ENCODE peak calls at places on chromosomes 13 and 19, in eight cellular contexts. N is endothelial cell of umbilical vein, V is neural progenitor cell, Q is fibroblast of lung, M is GM23248, J is mammary epithelial cell, G is PC-3, S is A673. D is an unnamed sample.

GRCh38 chr19:47230122-47230920 is 678 bp downstream of the BBC3 start:
- DNase-seq in N (peak), V (peak), Q (peak), M (peak), J (peak), G (no peak), S (no peak), D (peak)

GRCh38 chr19:7799640-7800355 is 30.2 kb upstream of the EVI5L start:
- DNase-seq in N (peak), V (peak), Q (peak), M (peak), J (peak), G (peak), S (peak), D (peak)

GRCh38 chr13:108561152-108561551 is 68.3 kb upstream of the MYO16 start:
- DNase-seq in N (no peak), V (no peak), Q (no peak), M (no peak), J (no peak), G (no peak), S (no peak), D (no peak)

GRCh38 chr13:43303040-43303729 is 279.8 kb downstream of the DNAJC15 start:
- DNase-seq in N (peak), V (peak), Q (peak), M (peak), J (peak), G (peak), S (peak), D (peak)

GRCh38 chr19:55432355-55432959 is 10.6 kb downstream of the SHISA7 start:
- DNase-seq in N (no peak), V (no peak), Q (no peak), M (peak), J (no peak), G (no peak), S (no peak), D (no peak)

GRCh38 chr13:44921931-44922758 is 67.1 kb downstream of the NUFIP1 start:
- DNase-seq in N (peak), V (no peak), Q (peak), M (peak), J (peak), G (peak), S (peak), D (peak)

GRCh38 chr13:30413842-30414241 is 8.5 kb upstream of the UBE2L5 start:
- DNase-seq in N (no peak), V (no peak), Q (no peak), M (no peak), J (no peak), G (no peak), S (no peak), D (no peak)

GRCh38 chr13:41345165-41345920 is 34.3 kb downstream of the NAA16 start:
- DNase-seq in N (no peak), V (no peak), Q (peak), M (no peak), J (no peak), G (no peak), S (no peak), D (no peak)

GRCh38 chr19:6971366-6971765 is 49.9 kb downstream of the MBD3L2B start:
- DNase-seq in N (no peak), V (no peak), Q (no peak), M (peak), J (peak), G (peak), S (no peak), D (no peak)

GRCh38 chr19:50835785-50836542 is 2.6 kb upstream of the KLK15 start:
- DNase-seq in N (peak), V (peak), Q (peak), M (peak), J (peak), G (peak), S (peak), D (peak)

GRCh38 chr19:1374250-1374577 is 9.5 kb upstream of the NDUFS7 start:
- DNase-seq in N (no peak), V (no peak), Q (no peak), M (no peak), J (no peak), G (no peak), S (no peak), D (no peak)

GRCh38 chr13:46640843-46641242 is 87.9 kb downstream of the LRCH1 start:
- DNase-seq in N (peak), V (no peak), Q (peak), M (peak), J (peak), G (peak), S (no peak), D (no peak)

GRCh38 chr13:28031220-28031903 is 42.9 kb upstream of the URAD start:
- DNase-seq in N (no peak), V (no peak), Q (no peak), M (no peak), J (no peak), G (no peak), S (no peak), D (no peak)

GRCh38 chr19:55080915-55081772 is 5.5 kb downstream of the EPS8L1 start:
- DNase-seq in N (peak), V (peak), Q (peak), M (peak), J (peak), G (no peak), S (peak), D (peak)

GRCh38 chr19:15479391-15480345 is at the start of gene PGLYRP2:
- DNase-seq in N (no peak), V (no peak), Q (no peak), M (peak), J (no peak), G (peak), S (peak), D (no peak)

GRCh38 chr13:107650081-107650701 is 565.1 kb downstream of the LIG4 start:
- DNase-seq in N (peak), V (peak), Q (peak), M (peak), J (peak), G (peak), S (peak), D (peak)

GRCh38 chr13:72463561-72463960 is 263.9 kb downstream of the MZT1 start:
- DNase-seq in N (no peak), V (no peak), Q (peak), M (no peak), J (no peak), G (no peak), S (no peak), D (peak)

GRCh38 chr19:1577929-1578618 is 9.9 kb upstream of the MEX3D start:
- DNase-seq in N (no peak), V (no peak), Q (no peak), M (no peak), J (no peak), G (no peak), S (no peak), D (no peak)

GRCh38 chr13:98792321-98792720 is 39.8 kb upstream of the SLC15A1 start:
- DNase-seq in N (no peak), V (no peak), Q (no peak), M (no peak), J (no peak), G (peak), S (no peak), D (no peak)

GRCh38 chr19:5536337-5536894 is 31.3 kb downstream of the TINCR start:
- DNase-seq in N (no peak), V (peak), Q (peak), M (peak), J (peak), G (peak), S (peak), D (peak)

GRCh38 chr13:48942131-48942530 is 33.6 kb upstream of the FNDC3A start:
- DNase-seq in N (peak), V (no peak), Q (peak), M (peak), J (peak), G (peak), S (peak), D (peak)

DNA sequence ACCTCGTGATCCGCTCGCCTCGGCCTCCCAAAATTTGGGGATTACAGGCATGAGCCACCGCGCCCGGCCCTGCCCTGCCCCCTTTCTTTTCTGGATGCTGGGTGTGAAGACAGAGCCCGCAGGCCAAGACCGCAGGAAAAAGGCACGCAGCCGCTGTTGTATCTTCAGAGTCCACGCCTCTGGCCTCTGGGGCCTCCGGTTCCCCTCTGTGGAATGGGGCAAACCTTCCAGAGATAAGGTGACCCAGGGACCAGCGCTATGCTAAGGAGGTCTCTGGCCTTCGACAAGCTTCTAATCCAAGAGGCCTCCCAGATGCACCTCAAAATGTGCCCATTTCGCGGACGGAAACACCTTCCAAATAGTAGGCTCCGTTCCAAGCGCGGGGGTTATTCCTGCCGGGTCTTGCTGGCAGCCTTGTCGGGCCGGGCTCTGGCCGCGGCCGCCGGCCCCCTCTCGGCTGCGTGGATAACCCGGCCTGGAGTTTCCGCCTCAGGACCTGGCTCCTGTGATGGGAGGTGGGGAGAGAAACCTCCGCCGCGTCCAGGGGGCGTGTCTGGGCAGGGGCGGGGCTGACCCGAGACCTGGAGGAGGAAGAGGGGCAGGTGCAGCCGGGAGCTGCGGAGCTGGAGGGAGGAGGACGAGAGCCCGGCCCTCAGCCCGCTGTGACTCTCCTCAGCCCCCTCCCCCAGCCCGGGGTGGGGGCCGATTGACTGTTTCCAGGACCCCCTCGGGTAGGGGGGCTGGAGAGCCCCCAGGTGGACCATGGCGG is 13.1 kb downstream of the TJP3 start:
- DNase-seq in N (peak), V (peak), Q (peak), M (peak), J (peak), G (peak), S (peak), D (peak)
- TF ChIP-seq EZH2 in N (peak), V (no peak), Q (no peak), M (no peak), J (no peak), G (no peak), S (no peak), D (peak)

DNA sequence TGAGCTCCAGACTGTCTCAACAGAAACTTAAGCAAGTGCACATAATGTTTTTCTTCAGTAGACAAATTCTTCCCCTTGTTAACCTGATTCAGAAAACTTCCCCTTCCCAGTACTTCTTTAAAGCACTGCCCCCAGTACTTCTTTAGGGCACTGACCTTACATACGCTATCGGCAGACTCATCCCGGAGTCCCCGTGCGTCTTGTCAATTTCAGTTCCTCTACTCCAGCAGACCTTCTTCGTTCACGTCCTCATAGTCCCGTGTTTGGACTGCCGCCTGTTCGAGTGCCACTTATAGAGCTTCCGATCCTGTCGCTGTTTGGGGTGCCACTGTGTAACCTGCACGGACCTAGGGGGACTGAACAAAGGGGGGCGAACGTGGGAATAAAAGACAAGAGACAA is 29.0 kb downstream of the ZNF627 start:
- DNase-seq in N (no peak), V (no peak), Q (no peak), M (no peak), J (no peak), G (no peak), S (no peak), D (no peak)
- TF ChIP-seq EZH2 in N (no peak), V (no peak), Q (no peak), M (no peak), J (no peak), G (no peak), S (no peak), D (no peak)

GRCh38 chr13:78601124-78601885 is 2.0 kb downstream of the POU4F1 start:
- DNase-seq in N (peak), V (peak), Q (peak), M (peak), J (no peak), G (no peak), S (peak), D (no peak)
- TF ChIP-seq EZH2 in N (peak), V (peak), Q (peak), M (peak), J (peak), G (no peak), S (peak), D (peak)

DNA sequence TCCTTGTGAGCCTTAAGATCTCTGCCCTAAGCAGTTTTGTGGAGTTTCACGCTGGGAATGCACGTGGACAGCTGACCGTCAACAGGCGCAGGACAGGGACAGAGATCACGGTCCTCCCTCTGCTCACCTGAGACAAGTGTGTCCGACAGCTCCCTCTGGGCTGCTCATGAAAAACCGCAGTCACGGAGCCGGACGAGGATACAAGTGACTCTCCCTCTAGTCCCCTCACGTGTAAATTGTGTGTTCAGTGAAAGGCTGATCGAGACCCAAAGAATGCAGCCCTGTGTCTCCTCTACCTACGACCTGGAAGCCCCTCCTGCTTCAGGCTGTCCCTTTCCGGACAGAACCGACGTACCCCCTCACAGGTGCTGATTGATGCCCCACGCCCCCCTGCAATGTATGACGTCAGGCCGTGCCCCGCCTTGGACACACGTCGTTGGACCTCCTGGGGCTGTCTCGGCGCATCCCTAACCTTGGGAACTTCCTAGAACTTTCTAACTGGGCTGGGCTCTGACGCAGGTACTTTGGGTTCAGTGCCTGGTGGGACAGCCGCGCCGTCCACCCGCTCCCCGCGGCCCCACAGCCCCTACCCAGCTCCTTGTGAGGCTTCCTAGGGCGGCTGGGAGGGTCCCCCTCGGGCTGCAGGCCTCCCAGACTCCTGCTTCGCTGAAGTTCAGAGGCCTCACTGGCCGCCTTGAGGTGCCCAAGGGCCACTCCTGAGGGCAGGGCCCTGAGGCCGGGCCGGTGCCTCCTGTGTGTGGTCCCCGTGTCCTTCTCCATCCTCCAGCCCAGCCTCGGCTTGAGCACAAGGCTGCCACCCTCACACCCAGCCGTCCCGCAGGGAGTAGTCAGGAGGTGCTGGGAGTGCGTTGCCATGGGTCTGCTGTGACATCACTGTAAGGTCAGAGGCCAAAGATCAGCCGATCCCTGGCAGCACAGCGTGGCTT is at the start of gene C13orf46:
- DNase-seq in N (no peak), V (no peak), Q (no peak), M (no peak), J (no peak), G (no peak), S (no peak), D (no peak)
- TF ChIP-seq EZH2 in N (no peak), V (no peak), Q (no peak), M (no peak), J (no peak), G (no peak), S (no peak), D (no peak)

GRCh38 chr13:113048766-113049165 is 56.8 kb upstream of the F7 start:
- DNase-seq in N (no peak), V (no peak), Q (no peak), M (no peak), J (no peak), G (no peak), S (no peak), D (no peak)

GRCh38 chr13:113047587-113047986 is 58.0 kb upstream of the F7 start:
- DNase-seq in N (no peak), V (no peak), Q (no peak), M (no peak), J (no peak), G (no peak), S (no peak), D (no peak)

GRCh38 chr13:113049981-113050380 is 55.6 kb upstream of the F7 start:
- DNase-seq in N (no peak), V (no peak), Q (no peak), M (no peak), J (no peak), G (no peak), S (no peak), D (no peak)

GRCh38 chr13:113050856-113051431 is 54.6 kb upstream of the F7 start:
- DNase-seq in N (no peak), V (no peak), Q (no peak), M (no peak), J (no peak), G (no peak), S (no peak), D (no peak)

GRCh38 chr13:113049521-113049941 is 56.1 kb upstream of the F7 start:
- DNase-seq in N (no peak), V (no peak), Q (no peak), M (peak), J (no peak), G (no peak), S (no peak), D (no peak)
- TF ChIP-seq EZH2 in N (no peak), V (no peak), Q (no peak), M (no peak), J (no peak), G (no peak), S (no peak), D (no peak)

DNA sequence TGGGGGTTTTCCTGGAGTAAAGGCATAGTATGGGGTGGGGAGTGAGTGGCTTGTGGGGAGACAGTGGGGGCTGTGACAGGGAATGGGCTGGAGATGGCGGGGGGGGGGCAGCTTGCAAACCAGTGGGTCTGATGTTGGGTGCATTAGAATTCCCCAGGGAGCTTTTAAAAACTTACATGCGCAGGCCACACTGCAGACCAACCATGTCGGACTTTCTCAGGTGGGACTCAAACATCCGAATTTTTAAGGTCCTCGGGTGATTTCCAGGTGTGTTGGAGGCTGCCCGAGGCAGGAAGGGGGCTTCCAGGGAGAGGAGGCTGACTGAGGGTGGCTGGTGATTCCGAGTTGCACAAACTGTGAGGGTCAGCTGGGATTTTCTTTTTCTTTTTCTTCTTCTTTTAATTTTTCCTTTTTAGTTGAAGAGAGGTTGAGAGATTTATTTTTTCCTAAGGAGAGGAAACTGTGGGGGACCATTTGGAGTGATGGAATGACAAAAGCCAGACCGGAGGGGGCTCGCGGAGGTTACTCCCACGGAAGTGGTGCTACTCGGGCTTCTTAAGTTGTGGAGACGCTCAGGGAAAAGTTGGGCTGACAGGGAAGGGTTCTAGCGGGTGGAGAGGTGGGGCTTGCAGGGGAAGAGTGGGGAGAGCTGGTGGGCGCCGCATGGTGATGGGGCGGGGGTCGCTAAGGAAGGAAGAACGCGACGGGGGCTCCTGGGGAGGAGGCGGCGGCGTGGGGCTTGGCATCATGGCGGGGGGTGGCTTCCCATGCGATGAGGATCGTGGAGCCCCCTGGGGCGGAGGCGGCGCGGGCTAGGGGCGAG is 1.0 kb upstream of the CACNG8 start:
- DNase-seq in N (no peak), V (peak), Q (no peak), M (no peak), J (no peak), G (no peak), S (peak), D (no peak)
- TF ChIP-seq EZH2 in N (peak), V (peak), Q (peak), M (peak), J (no peak), G (no peak), S (no peak), D (peak)